ENCODE peak calls at places on chromosomes 11 and 22, in six cellular contexts. A is GM23248; L is ovary; P is uterus; C is CD4-positive, alpha-beta T cell; B is heart right ventricle. R is an unnamed sample. For H3K9me3, the result is how much of the 10 kb centered on the place peaks cover.

GRCh38 chr11:27912916-27913315 is 195.0 kb downstream of the KIF18A start:
- DNase-seq in C (no peak), B (no peak), L (no peak), P (no peak), A (no peak), R (no peak)

GRCh38 chr22:30375312-30375849 is 11.8 kb downstream of the RNF215 start:
- DNase-seq in L (no peak), C (no peak), A (no peak), B (no peak), P (no peak), R (no peak)

GRCh38 chr11:65301491-65302329 is 13.0 kb upstream of the CDC42EP2 start:
- DNase-seq in A (no peak), L (peak), B (peak), C (no peak), P (no peak), R (no peak)

GRCh38 chr11:36126703-36127102 is 162.5 kb downstream of the COMMD9 start:
- DNase-seq in P (no peak), L (no peak), C (no peak), B (no peak), A (no peak), R (no peak)

GRCh38 chr11:71309611-71310010 is 57.2 kb upstream of the SHANK2 start:
- DNase-seq in P (no peak), L (no peak), C (no peak), A (no peak), B (no peak), R (peak)

GRCh38 chr11:86370922-86371614 is 3.6 kb upstream of the CCDC81 start:
- DNase-seq in L (no peak), B (no peak), C (no peak), P (no peak), A (peak), R (no peak)

GRCh38 chr11:71251159-71251721 is 1.1 kb downstream of the SHANK2 start:
- DNase-seq in A (peak), C (no peak), P (no peak), L (no peak), B (no peak), R (no peak)

GRCh38 chr11:64089915-64090810 is 54.4 kb downstream of the FLRT1 start:
- DNase-seq in A (no peak), B (no peak), L (no peak), P (no peak), C (no peak), R (no peak)

GRCh38 chr11:104410336-104410735 is 246.4 kb upstream of the PDGFD start:
- DNase-seq in C (no peak), L (no peak), A (no peak), B (no peak), P (no peak), R (no peak)

GRCh38 chr11:61679301-61679700 is 890 bp upstream of the DAGLA start:
- DNase-seq in L (no peak), A (peak), B (no peak), P (no peak), C (no peak), R (no peak)

GRCh38 chr11:95884364-95884763 is 39.5 kb downstream of the MTMR2 start:
- DNase-seq in L (no peak), B (no peak), A (peak), P (no peak), C (no peak), R (no peak)

GRCh38 chr11:27626938-27627586 is 73.2 kb downstream of the BDNF start:
- DNase-seq in B (no peak), P (no peak), L (no peak), C (no peak), A (no peak), R (no peak)

GRCh38 chr11:60859616-60860250 is 4.0 kb upstream of the PTGDR2 start:
- DNase-seq in B (no peak), A (no peak), P (no peak), C (no peak), L (no peak), R (no peak)

GRCh38 chr22:27240298-27240885 is 561.2 kb downstream of the MN1 start:
- DNase-seq in C (no peak), B (no peak), L (no peak), A (peak), P (no peak), R (peak)

GRCh38 chr11:65291613-65292012 is 23.1 kb upstream of the CDC42EP2 start:
- DNase-seq in L (no peak), C (no peak), B (no peak), A (peak), P (no peak), R (no peak)

GRCh38 chr22:44031111-44031963 is 7.2 kb downstream of the PARVB start:
- DNase-seq in C (no peak), A (no peak), L (no peak), P (no peak), B (no peak), R (no peak)

GRCh38 chr11:38784164-38784563 is 2186.1 kb upstream of the RAG2 start:
- DNase-seq in B (no peak), C (no peak), P (no peak), L (no peak), A (no peak), R (no peak)

GRCh38 chr11:103384652-103385051 is 275.4 kb downstream of the DYNC2H1 start:
- DNase-seq in P (no peak), A (peak), B (no peak), C (no peak), L (no peak), R (no peak)

GRCh38 chr22:49334589-49334873 is 493.1 kb downstream of the BRD1 start:
- DNase-seq in P (no peak), A (no peak), B (no peak), C (no peak), L (no peak), R (no peak)
- H3K9me3 ChIP-seq in P (under half), A (under half), B (under half), C (under half), L (under half), R (under half)

GRCh38 chr11:112082729-112083128 is 3.8 kb downstream of the TIMM8B start:
- DNase-seq in B (peak), L (no peak), A (peak), P (no peak), C (no peak), R (no peak)

GRCh38 chr11:112087212-112087611 is 539 bp downstream of the SDHD start:
- DNase-seq in C (no peak), L (no peak), A (peak), B (no peak), P (no peak), R (no peak)

GRCh38 chr11:112085822-112086421 is 634 bp downstream of the TIMM8B start:
- DNase-seq in L (no peak), A (peak), B (no peak), C (peak), P (peak), R (no peak)

DNA sequence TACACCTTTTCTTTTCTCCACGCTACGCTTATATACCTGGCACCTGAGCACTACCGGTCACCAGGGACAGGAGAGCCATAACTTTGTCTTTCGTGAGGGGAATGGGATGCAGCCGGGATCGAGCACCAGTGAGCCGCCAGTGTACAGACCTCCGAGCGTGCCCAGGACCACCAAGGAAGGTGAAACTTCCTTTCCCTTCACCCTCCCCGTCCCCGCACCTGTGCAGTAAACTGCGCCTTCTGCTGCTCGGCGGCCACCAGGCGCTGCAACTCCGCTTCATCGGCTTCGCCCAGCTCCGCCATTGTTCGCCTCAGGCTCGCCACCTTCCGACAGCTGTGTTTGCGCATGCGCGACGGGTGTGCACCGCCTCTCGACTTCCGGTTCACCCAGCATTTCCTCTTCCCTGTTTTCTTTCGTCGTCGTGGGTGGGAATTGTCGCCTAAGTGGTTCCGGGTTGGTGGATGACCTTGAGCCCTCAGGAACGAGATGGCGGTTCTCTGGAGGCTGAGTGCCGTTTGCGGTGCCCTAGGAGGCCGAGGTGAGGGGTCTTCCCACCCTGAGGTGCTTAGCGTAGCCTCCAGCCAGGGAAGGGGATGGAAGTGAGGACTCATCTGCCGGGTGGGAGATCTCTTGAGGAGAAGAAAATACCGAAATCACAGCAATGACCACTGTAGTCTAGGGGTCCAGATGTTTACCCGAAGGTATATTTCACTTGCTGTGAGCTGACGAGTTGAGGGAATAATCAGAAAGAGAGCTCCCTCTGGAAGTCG is at the start of the genes SDHD and TIMM8B:
- DNase-seq in L (peak), A (peak), B (peak), C (peak), P (peak), R (peak)
- H3K9me3 ChIP-seq in L (under half), A (under half), B (under half), C (under half), P (under half), R (under half)

GRCh38 chr22:48250937-48251530 is 1488.6 kb downstream of the TBC1D22A start:
- DNase-seq in L (no peak), C (no peak), P (no peak), B (no peak), A (no peak), R (no peak)
- H3K9me3 ChIP-seq in L (under half), C (under half), P (under half), B (under half), A (under half), R (under half)

DNA sequence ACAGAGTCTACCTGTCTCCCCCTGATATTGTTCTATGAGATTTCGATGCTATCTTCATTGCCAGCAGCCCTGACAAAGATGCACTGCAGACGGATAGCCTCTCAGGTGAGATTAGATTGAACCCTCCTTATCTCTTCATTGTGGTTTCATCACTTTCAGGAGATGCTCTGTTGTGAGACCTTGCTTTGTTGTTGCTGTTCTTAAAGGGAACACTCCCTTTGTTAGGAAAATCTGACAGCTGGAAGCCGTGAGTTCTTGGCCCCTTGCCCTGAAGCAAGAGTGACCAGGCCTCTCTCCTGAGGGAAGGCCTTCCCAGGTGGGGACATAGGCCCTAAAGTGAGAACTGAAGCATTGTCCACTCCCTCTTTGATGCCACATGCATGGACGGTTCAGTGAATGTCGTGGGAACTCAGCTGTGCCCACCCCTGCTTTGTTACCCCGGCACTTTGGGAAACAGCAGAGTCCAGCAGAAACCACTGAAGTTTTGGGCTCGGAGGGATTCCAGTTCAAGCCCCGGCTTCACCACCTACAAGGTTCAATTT is 976.1 kb downstream of the TBC1D22A start:
- DNase-seq in A (no peak), C (no peak), P (no peak), B (no peak), L (no peak), R (no peak)
- H3K9me3 ChIP-seq in A (under half), C (under half), P (under half), B (under half), L (under half), R (under half)

DNA sequence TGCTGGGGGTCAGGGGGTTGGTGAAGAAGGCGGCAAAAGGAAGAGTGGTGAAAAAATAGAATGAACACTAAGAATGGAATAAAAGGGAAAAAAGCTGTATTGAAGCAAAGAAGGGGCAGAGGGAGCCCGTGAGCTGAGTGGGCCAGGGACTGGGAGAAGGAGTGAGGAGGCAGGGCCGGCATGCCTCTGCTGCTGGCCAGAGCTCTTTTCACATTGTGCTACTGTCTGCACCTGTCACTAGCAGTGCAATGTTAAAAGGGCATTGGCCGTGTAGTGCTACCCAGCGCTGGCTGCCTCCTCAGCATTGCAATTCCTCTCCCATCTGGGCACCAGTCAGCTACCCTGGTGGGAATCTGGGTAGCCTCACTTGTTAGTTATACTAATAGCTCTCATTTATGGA is 8.7 kb downstream of the YPEL4 start:
- DNase-seq in L (no peak), P (no peak), A (peak), C (no peak), B (no peak), R (no peak)
- H3K9me3 ChIP-seq in L (under half), P (under half), A (under half), C (under half), B (under half), R (under half)

R was measured in tibial artery.